ENCODE peak calls at places on chromosomes 2 and 18, in four cellular contexts. V, D, Q and X are unnamed samples.

GRCh38 chr2:157444643-157445040 is 753 bp upstream of the CYTIP start:
- DNase-seq in V (no peak), D (no peak), Q (no peak), X (no peak)

GRCh38 chr2:223735035-223735640 is 102.2 kb downstream of the AP1S3 start:
- DNase-seq in V (peak), D (no peak), Q (peak), X (no peak)

GRCh38 chr2:27201675-27202074 is 10.2 kb upstream of the ATRAID start:
- DNase-seq in V (no peak), D (no peak), Q (no peak), X (no peak)

GRCh38 chr2:122927217-122927616 is 1097.9 kb upstream of the CNTNAP5 start:
- DNase-seq in V (peak), D (peak), Q (no peak), X (peak)

GRCh38 chr18:34661464-34662087 is 48.5 kb upstream of the DTNA start:
- DNase-seq in V (no peak), D (peak), Q (peak), X (peak)

GRCh38 chr2:60742419-60742818 is 13.6 kb upstream of the PAPOLG start:
- DNase-seq in V (no peak), D (no peak), Q (no peak), X (no peak)

GRCh38 chr18:13406049-13406615 is 187.6 kb downstream of the LDLRAD4 start:
- DNase-seq in V (no peak), D (no peak), Q (no peak), X (no peak)

GRCh38 chr2:62795341-62795740 is 89.8 kb downstream of the EHBP1 start:
- DNase-seq in V (no peak), D (no peak), Q (no peak), X (no peak)

GRCh38 chr2:239311132-239312040 is 89.4 kb downstream of the HDAC4 start:
- DNase-seq in V (peak), D (peak), Q (no peak), X (no peak)

GRCh38 chr2:109676346-109676897 is 62.3 kb downstream of the SOWAHC start:
- DNase-seq in V (no peak), D (no peak), Q (no peak), X (no peak)

GRCh38 chr2:175836361-175836760 is 165.7 kb downstream of the LNPK start:
- DNase-seq in V (no peak), D (no peak), Q (no peak), X (no peak)

GRCh38 chr2:175126661-175127060 is 41.3 kb downstream of the ATF2 start:
- DNase-seq in V (no peak), D (no peak), Q (no peak), X (no peak)

GRCh38 chr2:191675807-191676667 is 1.9 kb upstream of the NABP1 start:
- DNase-seq in V (no peak), D (no peak), Q (no peak), X (peak)

GRCh38 chr18:45793295-45793965 is 32.0 kb upstream of the SIGLEC15 start:
- DNase-seq in V (no peak), D (no peak), Q (peak), X (peak)

GRCh38 chr18:49055787-49056186 is 105.0 kb upstream of the SMAD7 start:
- DNase-seq in V (no peak), D (no peak), Q (peak), X (no peak)

GRCh38 chr2:220962556-220962955 is 609.5 kb downstream of the EPHA4 start:
- DNase-seq in V (no peak), D (no peak), Q (peak), X (peak)

GRCh38 chr2:111678651-111679050 is 205.3 kb downstream of the ANAPC1 start:
- DNase-seq in V (no peak), D (no peak), Q (peak), X (peak)

GRCh38 chr18:58213931-58214431 is 170.0 kb downstream of the NEDD4L start:
- DNase-seq in V (no peak), D (no peak), Q (peak), X (peak)

GRCh38 chr2:130975729-130976128 is 117.5 kb downstream of the FAM168B start:
- DNase-seq in V (no peak), D (no peak), Q (no peak), X (no peak)

GRCh38 chr2:241508240-241508509 is 209 bp downstream of the STK25 start:
- DNase-seq in V (no peak), D (no peak), Q (no peak), X (no peak)

GRCh38 chr2:109148347-109148746 is 19.3 kb downstream of the SH3RF3 start:
- DNase-seq in V (no peak), D (no peak), Q (peak), X (no peak)

GRCh38 chr18:45792551-45793294 is 32.8 kb upstream of the SIGLEC15 start:
- DNase-seq in V (no peak), D (no peak), Q (peak), X (no peak)

GRCh38 chr18:39871976-39872375 is 2083.1 kb upstream of the PIK3C3 start:
- DNase-seq in V (no peak), D (no peak), Q (no peak), X (no peak)

GRCh38 chr2:27089111-27089954 is 2.8 kb downstream of the KHK start:
- DNase-seq in V (no peak), D (no peak), Q (no peak), X (no peak)

GRCh38 chr2:43840961-43841360 is 2.2 kb downstream of the ABCG8 start:
- DNase-seq in V (peak), D (no peak), Q (no peak), X (no peak)

GRCh38 chr18:22286576-22286975 is 117.2 kb downstream of the GATA6 start:
- DNase-seq in V (no peak), D (no peak), Q (no peak), X (no peak)

GRCh38 chr2:219245148-219245898 is at the start of the genes GLB1L and STK16:
- DNase-seq in V (peak), D (peak), Q (peak), X (peak)

GRCh38 chr2:11998218-11998617 is 251.8 kb downstream of the LPIN1 start:
- DNase-seq in V (no peak), D (no peak), Q (peak), X (no peak)

GRCh38 chr2:215320679-215321078 is 8.8 kb downstream of the ATIC start:
- DNase-seq in V (no peak), D (no peak), Q (no peak), X (no peak)

GRCh38 chr18:56038258-56039030 is 450.5 kb upstream of the TCF4 start:
- DNase-seq in V (no peak), D (no peak), Q (no peak), X (no peak)

GRCh38 chr2:119769645-119770044 is 9.9 kb downstream of the PTPN4 start:
- DNase-seq in V (no peak), D (no peak), Q (no peak), X (no peak)

GRCh38 chr2:65546406-65546805 is 114.0 kb upstream of the SPRED2 start:
- DNase-seq in V (no peak), D (no peak), Q (no peak), X (no peak)

GRCh38 chr2:121634354-121635307 is 14.6 kb downstream of the CLASP1 start:
- DNase-seq in V (no peak), D (no peak), Q (peak), X (no peak)

DNA sequence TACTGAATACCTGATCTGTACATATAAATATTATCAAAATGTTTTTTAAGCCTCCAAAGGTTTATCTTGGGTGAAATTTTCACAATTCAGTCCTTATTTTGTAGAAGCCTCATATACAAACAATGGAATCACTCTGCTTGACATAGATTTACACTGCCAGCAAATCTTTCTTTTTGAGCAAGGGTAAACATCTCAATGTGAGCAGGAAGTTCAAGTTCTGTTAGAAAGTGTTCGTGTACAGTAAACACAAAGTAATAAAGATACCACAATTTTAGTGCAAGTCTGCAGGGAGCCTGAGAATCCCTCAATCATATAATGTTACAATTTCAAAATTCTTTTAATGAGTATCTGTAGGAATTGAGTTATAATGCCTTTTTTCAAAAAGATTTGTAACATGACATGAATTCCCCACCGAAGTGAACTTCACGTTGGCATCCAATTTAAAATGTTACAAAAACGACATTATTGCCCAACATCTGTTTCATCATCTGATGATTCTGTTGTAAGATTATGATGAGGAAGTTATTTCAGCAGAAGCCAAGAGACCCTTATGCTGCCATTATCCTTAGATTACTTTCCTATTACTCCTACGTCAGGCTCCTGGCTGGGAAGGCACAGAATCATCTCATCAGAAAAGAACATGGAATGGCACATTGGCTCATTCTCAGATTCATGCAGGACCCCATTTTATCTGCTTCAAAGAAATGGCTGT is 283.9 kb upstream of the ACVR2A start:
- DNase-seq in V (no peak), D (no peak), Q (no peak), X (no peak)
- H3K56ac ChIP-seq in V (no peak), D (no peak), Q (no peak), X (no peak)

DNA sequence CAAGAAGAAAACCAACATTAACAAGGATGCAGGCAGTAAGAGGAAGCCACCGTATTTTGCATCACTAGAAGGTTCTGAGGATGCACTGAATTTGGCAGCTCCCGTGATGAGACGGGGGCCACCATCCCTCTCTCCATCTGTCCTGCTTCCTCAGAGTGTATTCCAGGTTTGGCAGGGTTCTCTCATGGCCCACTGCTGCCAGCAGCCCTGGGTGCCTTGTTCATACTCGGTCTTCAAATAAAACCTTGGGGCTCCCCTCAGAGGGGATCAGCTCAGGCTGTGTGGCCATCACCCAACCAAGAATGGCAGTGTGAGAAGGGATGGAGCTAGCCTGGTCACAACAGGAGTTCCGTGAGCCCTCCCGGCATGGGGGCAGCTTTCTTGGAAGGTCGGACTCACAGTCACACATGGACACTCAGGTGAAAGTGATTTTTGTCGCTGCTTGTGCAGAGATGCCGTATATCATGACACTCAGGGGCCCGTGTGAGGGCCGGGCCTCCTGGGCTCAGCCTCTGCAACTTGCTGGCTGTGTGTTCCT is 12.8 kb upstream of the MBP start:
- DNase-seq in V (no peak), D (peak), Q (no peak), X (no peak)
- H3K56ac ChIP-seq in V (no peak), D (no peak), Q (no peak), X (no peak)

GRCh38 chr2:23662941-23663729 is 263.8 kb downstream of the ATAD2B start:
- DNase-seq in V (no peak), D (no peak), Q (no peak), X (no peak)
- H3K56ac ChIP-seq in V (no peak), D (no peak), Q (no peak), X (peak)

DNA sequence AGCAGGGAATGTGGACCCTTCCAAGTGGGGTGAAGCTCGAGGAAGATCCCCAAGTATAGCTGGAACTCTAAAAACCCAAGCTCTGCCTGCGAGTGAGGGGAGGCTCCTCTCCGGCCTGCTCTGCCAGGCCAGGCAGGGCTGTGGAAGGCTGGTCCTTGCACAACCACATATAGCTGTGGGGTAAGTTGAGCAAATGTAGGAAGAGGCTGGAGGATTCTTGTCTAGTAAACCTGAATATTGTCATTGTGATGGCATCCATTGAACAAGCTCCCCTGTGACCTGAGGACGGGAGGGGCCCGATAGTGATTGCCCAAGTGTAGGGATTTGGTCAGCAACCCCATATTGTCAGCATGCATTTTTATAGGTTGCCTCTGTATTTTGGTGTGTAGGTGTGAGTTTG is 103.0 kb downstream of the ACKR3 start:
- DNase-seq in V (peak), D (no peak), Q (no peak), X (no peak)
- H3K56ac ChIP-seq in V (no peak), D (no peak), Q (no peak), X (no peak)